ENCODE peak calls at places on chromosomes 1 and 21, in four cellular contexts. O, N, V and P are unnamed samples.

GRCh38 chr1:209207701-209208286 is 375.7 kb upstream of the CAMK1G start:
- DNase-seq in O (peak), N (peak), V (peak), P (peak)

GRCh38 chr1:234840253-234840652 is 230.3 kb upstream of the IRF2BP2 start:
- DNase-seq in O (no peak), N (no peak), V (no peak), P (no peak)

GRCh38 chr1:2633936-2634491 is 1.2 kb upstream of the MMEL1 start:
- DNase-seq in O (no peak), N (no peak), V (no peak), P (no peak)

GRCh38 chr21:43929217-43929971 is 64.4 kb downstream of the AGPAT3 start:
- DNase-seq in O (no peak), N (no peak), V (no peak), P (no peak)

GRCh38 chr1:24294757-24295371 is 24.3 kb upstream of the GRHL3 start:
- DNase-seq in O (no peak), N (no peak), V (peak), P (peak)

GRCh38 chr1:226083303-226084101 is 21.0 kb downstream of the H3-3A start:
- DNase-seq in O (peak), N (peak), V (peak), P (peak)

GRCh38 chr1:15966956-15967344 is 9.0 kb downstream of the ZBTB17 start:
- DNase-seq in O (no peak), N (no peak), V (no peak), P (no peak)

GRCh38 chr1:167488786-167489185 is 29.5 kb downstream of the CD247 start:
- DNase-seq in O (no peak), N (no peak), V (no peak), P (no peak)

GRCh38 chr1:159492575-159493323 is 43.1 kb downstream of the OR10J5 start:
- DNase-seq in O (peak), N (no peak), V (no peak), P (peak)

GRCh38 chr1:37574834-37575479 is 18.2 kb downstream of the DNALI1 start:
- DNase-seq in O (peak), N (no peak), V (peak), P (no peak)

GRCh38 chr1:39898648-39899603 is 2.8 kb downstream of the MYCL start:
- DNase-seq in O (peak), N (no peak), V (peak), P (no peak)

GRCh38 chr21:31609081-31609480 is 50.4 kb upstream of the SOD1 start:
- DNase-seq in O (no peak), N (no peak), V (no peak), P (no peak)

GRCh38 chr1:210244746-210245367 is 12.3 kb downstream of the SERTAD4 start:
- DNase-seq in O (no peak), N (no peak), V (peak), P (no peak)

GRCh38 chr1:15680131-15680530 is 4.0 kb upstream of the PLEKHM2 start:
- DNase-seq in O (peak), N (no peak), V (peak), P (peak)

GRCh38 chr21:43850728-43851295 is 14.2 kb upstream of the AGPAT3 start:
- DNase-seq in O (no peak), N (no peak), V (no peak), P (no peak)

GRCh38 chr21:42036313-42036712 is 26.2 kb upstream of the ZBTB21 start:
- DNase-seq in O (no peak), N (no peak), V (no peak), P (no peak)

GRCh38 chr1:203287109-203287893 is 18.0 kb upstream of the BTG2 start:
- DNase-seq in O (no peak), N (peak), V (no peak), P (no peak)

GRCh38 chr1:19273106-19273843 is 15.3 kb downstream of the AKR7A3 start:
- DNase-seq in O (no peak), N (no peak), V (no peak), P (no peak)

GRCh38 chr1:183871142-183871541 is 66.2 kb downstream of the RGL1 start:
- DNase-seq in O (peak), N (no peak), V (no peak), P (no peak)

GRCh38 chr1:211638723-211639122 is 36.7 kb downstream of the NEK2 start:
- DNase-seq in O (no peak), N (no peak), V (no peak), P (no peak)

GRCh38 chr1:190353538-190354101 is 124.0 kb downstream of the BRINP3 start:
- DNase-seq in O (no peak), N (no peak), V (no peak), P (no peak)

GRCh38 chr1:112359961-112360767 is 35.9 kb upstream of the CTTNBP2NL start:
- DNase-seq in O (peak), N (no peak), V (peak), P (no peak)

GRCh38 chr1:84750110-84750509 is 59.8 kb upstream of the SSX2IP start:
- DNase-seq in O (no peak), N (no peak), V (no peak), P (no peak)

GRCh38 chr1:223456747-223457146 is 63.5 kb downstream of the CCDC185 start:
- DNase-seq in O (no peak), N (no peak), V (no peak), P (no peak)

GRCh38 chr1:39158330-39159086 is 46.0 kb upstream of the MACF1 start:
- DNase-seq in O (no peak), N (no peak), V (no peak), P (peak)

GRCh38 chr1:8844421-8845063 is 27.1 kb upstream of the RERE start:
- DNase-seq in O (no peak), N (no peak), V (no peak), P (no peak)

GRCh38 chr1:203475012-203475981 is at the start of gene PRELP:
- DNase-seq in O (no peak), N (no peak), V (peak), P (no peak)

GRCh38 chr1:223411309-223411708 is 18.1 kb downstream of the CCDC185 start:
- DNase-seq in O (no peak), N (no peak), V (peak), P (no peak)

GRCh38 chr1:3763351-3764125 is 9.0 kb upstream of the SMIM1 start:
- DNase-seq in O (no peak), N (no peak), V (no peak), P (no peak)

GRCh38 chr1:18948913-18949688 is 7.4 kb downstream of the IFFO2 start:
- DNase-seq in O (peak), N (no peak), V (peak), P (peak)

GRCh38 chr21:44578371-44579055 is 1.9 kb downstream of the KRTAP10-5 start:
- DNase-seq in O (no peak), N (no peak), V (no peak), P (no peak)

GRCh38 chr1:17581389-17582123 is 42.1 kb downstream of the ARHGEF10L start:
- DNase-seq in O (no peak), N (peak), V (no peak), P (no peak)